ENCODE peak calls at places on chromosomes 16 and 17, in ten cellular contexts. R is upper lobe of right lung, M is HFF-Myc, P is RWPE1, Z is omental fat pad, G is choroid plexus epithelial cell, B is bronchial epithelial cell, Y is BJ, D is OCI-LY7, Q is heart left ventricle. W is an unnamed sample.

GRCh38 chr17:48241131-48241591 is 133.6 kb downstream of the SNX11 start:
- DNase-seq in R (no peak), M (peak), P (peak), Z (no peak), G (peak), B (peak), Y (peak), D (no peak), Q (peak), W (peak)

GRCh38 chr17:78958556-78959191 is 21.0 kb downstream of the LGALS3BP start:
- DNase-seq in R (no peak), M (no peak), P (no peak), Z (no peak), G (no peak), B (no peak), Y (no peak), D (no peak), Q (no peak), W (no peak)

GRCh38 chr16:85293899-85294642 is 181.8 kb upstream of the CIBAR2 start:
- DNase-seq in R (no peak), M (no peak), P (no peak), Z (no peak), G (no peak), B (no peak), Y (no peak), D (no peak), Q (no peak), W (no peak)

GRCh38 chr16:22933173-22933572 is 119.2 kb downstream of the HS3ST2 start:
- DNase-seq in R (no peak), M (no peak), P (no peak), Z (no peak), G (no peak), B (no peak), Y (no peak), D (peak), Q (peak), W (no peak)

GRCh38 chr17:17552351-17553216 is 38.9 kb downstream of the PEMT start:
- DNase-seq in R (no peak), M (no peak), P (no peak), Z (no peak), G (no peak), B (no peak), Y (no peak), D (no peak), Q (no peak), W (no peak)

GRCh38 chr16:82848013-82848412 is 221.2 kb downstream of the CDH13 start:
- DNase-seq in R (no peak), M (no peak), P (no peak), Z (no peak), G (peak), B (no peak), Y (no peak), D (no peak), Q (peak), W (no peak)

GRCh38 chr16:15981382-15981781 is 32.0 kb downstream of the ABCC1 start:
- DNase-seq in R (no peak), M (no peak), P (no peak), Z (no peak), G (no peak), B (no peak), Y (no peak), D (peak), Q (no peak), W (no peak)

GRCh38 chr16:85856585-85856984 is 42.4 kb upstream of the IRF8 start:
- DNase-seq in R (no peak), M (no peak), P (no peak), Z (no peak), G (no peak), B (no peak), Y (no peak), D (no peak), Q (no peak), W (no peak)

GRCh38 chr17:64732336-64733006 is 70.4 kb upstream of the SMURF2 start:
- DNase-seq in R (no peak), M (peak), P (no peak), Z (no peak), G (peak), B (no peak), Y (no peak), D (no peak), Q (peak), W (no peak)

GRCh38 chr17:80833952-80834895 is 157.4 kb upstream of the CHMP6 start:
- DNase-seq in R (peak), M (peak), P (no peak), Z (no peak), G (peak), B (no peak), Y (peak), D (no peak), Q (peak), W (no peak)

GRCh38 chr17:74780443-74781238 is 4.5 kb upstream of the NAT9 start:
- DNase-seq in R (no peak), M (no peak), P (peak), Z (no peak), G (peak), B (no peak), Y (no peak), D (peak), Q (no peak), W (no peak)

GRCh38 chr17:6021011-6021400 is 49.2 kb upstream of the WSCD1 start:
- DNase-seq in R (no peak), M (no peak), P (no peak), Z (no peak), G (no peak), B (no peak), Y (no peak), D (no peak), Q (no peak), W (no peak)

GRCh38 chr16:88499314-88499713 is 46.2 kb downstream of the ZFPM1 start:
- DNase-seq in R (no peak), M (no peak), P (no peak), Z (no peak), G (no peak), B (no peak), Y (no peak), D (no peak), Q (no peak), W (no peak)

GRCh38 chr17:32298721-32299578 is 33.3 kb downstream of the RHBDL3 start:
- DNase-seq in R (no peak), M (no peak), P (no peak), Z (no peak), G (peak), B (no peak), Y (no peak), D (no peak), Q (no peak), W (no peak)

GRCh38 chr16:24013733-24014645 is 178.2 kb downstream of the PRKCB start:
- DNase-seq in R (no peak), M (no peak), P (peak), Z (no peak), G (no peak), B (no peak), Y (no peak), D (peak), Q (no peak), W (peak)

GRCh38 chr16:27470567-27471431 is 68.8 kb downstream of the IL21R start:
- DNase-seq in R (no peak), M (peak), P (no peak), Z (no peak), G (peak), B (no peak), Y (peak), D (no peak), Q (no peak), W (no peak)

DNA sequence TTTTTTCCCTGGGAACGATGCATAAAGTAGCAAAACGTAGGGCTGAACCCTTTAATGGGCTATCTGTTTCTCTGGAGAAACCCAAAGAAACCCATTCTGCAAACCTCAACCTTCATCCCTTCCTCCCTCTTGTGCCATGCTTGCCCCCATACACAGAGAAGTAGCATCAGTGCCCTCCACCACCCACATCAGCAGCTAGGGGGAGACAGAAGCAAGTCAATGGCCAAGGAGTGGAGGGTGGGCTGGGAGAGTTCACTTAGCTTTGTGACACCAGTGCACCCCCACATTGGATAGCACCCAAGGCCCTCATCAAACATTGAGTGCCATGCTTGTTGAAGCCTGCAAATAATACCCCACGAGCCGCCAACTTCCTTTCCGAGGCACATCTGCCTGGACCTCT is 282.4 kb downstream of the ABCC12 start:
- DNase-seq in R (no peak), M (no peak), P (no peak), Z (no peak), G (no peak), B (no peak), Y (no peak), D (peak), Q (no peak), W (no peak)
- TF ChIP-seq CTCF in R (no peak), M (peak), P (no peak), Z (no peak), G (peak), B (no peak), Y (peak), D (peak), Q (no peak), W (peak)

GRCh38 chr17:77470800-77471733 is 330.3 kb downstream of the SEC14L1 start:
- DNase-seq in R (no peak), M (no peak), P (no peak), Z (no peak), G (peak), B (peak), Y (no peak), D (no peak), Q (peak), W (no peak)
- TF ChIP-seq CTCF in R (no peak), M (no peak), P (no peak), Z (no peak), G (no peak), B (no peak), Y (no peak), D (no peak), Q (no peak), W (no peak)

GRCh38 chr17:36773039-36773438 is 164.2 kb upstream of the LHX1 start:
- DNase-seq in R (no peak), M (no peak), P (no peak), Z (no peak), G (no peak), B (no peak), Y (no peak), D (no peak), Q (no peak), W (no peak)

DNA sequence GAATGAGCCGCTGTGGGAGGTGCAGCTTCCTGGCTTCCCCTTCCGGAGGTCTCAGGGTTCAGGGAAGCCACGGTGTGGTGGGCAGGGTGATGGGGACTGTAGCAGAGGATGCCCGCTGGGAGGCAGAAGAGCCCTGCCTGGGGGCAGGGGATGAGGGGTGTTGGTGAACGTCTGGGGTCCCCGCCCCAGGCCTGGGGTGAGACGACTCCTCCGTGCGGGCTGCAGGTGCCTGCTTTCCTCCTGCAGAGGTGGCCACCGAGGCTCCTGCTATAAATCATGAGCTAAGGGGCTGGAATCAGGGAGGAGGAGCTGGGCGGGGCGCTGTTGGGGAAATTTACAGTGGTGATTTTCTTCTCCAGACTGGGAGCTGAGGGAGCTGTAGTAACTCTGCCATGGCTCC is 167.0 kb downstream of the MRM1 start:
- DNase-seq in R (no peak), M (no peak), P (no peak), Z (no peak), G (no peak), B (no peak), Y (no peak), D (no peak), Q (no peak), W (no peak)
- TF ChIP-seq CTCF in R (no peak), M (no peak), P (no peak), Z (no peak), G (peak), B (no peak), Y (no peak), D (no peak), Q (no peak), W (no peak)

GRCh38 chr16:2151188-2152091 is 3.0 kb downstream of the RAB26 start:
- DNase-seq in R (no peak), M (no peak), P (no peak), Z (no peak), G (no peak), B (peak), Y (no peak), D (peak), Q (no peak), W (no peak)

GRCh38 chr16:2150418-2151187 is 2.2 kb downstream of the RAB26 start:
- DNase-seq in R (no peak), M (no peak), P (no peak), Z (no peak), G (no peak), B (peak), Y (no peak), D (peak), Q (no peak), W (no peak)

GRCh38 chr16:2154533-2155090 is 970 bp upstream of the TRAF7 start:
- DNase-seq in R (no peak), M (no peak), P (no peak), Z (no peak), G (no peak), B (no peak), Y (no peak), D (peak), Q (no peak), W (no peak)

GRCh38 chr16:2155091-2156024 is at the start of gene TRAF7:
- DNase-seq in R (peak), M (peak), P (peak), Z (peak), G (peak), B (peak), Y (peak), D (peak), Q (peak), W (peak)

GRCh38 chr16:2152695-2153506 is 2.7 kb upstream of the TRAF7 start:
- DNase-seq in R (no peak), M (no peak), P (no peak), Z (no peak), G (no peak), B (no peak), Y (no peak), D (peak), Q (no peak), W (no peak)
- TF ChIP-seq CTCF in R (no peak), M (no peak), P (no peak), Z (no peak), G (peak), B (peak), Y (no peak), D (peak), Q (no peak), W (peak)

GRCh38 chr17:21077286-21077685 is 34.5 kb upstream of the USP22 start:
- DNase-seq in R (no peak), M (no peak), P (no peak), Z (no peak), G (no peak), B (no peak), Y (no peak), D (no peak), Q (no peak), W (no peak)
- TF ChIP-seq CTCF in R (no peak), M (no peak), P (no peak), Z (no peak), G (no peak), B (no peak), Y (no peak), D (no peak), Q (no peak), W (no peak)

GRCh38 chr16:11396241-11397048 is 51.2 kb downstream of the RMI2 start:
- DNase-seq in R (peak), M (no peak), P (peak), Z (peak), G (peak), B (no peak), Y (no peak), D (peak), Q (peak), W (peak)

GRCh38 chr16:11394593-11394960 is 49.3 kb downstream of the RMI2 start:
- DNase-seq in R (peak), M (no peak), P (no peak), Z (no peak), G (no peak), B (no peak), Y (no peak), D (no peak), Q (no peak), W (no peak)

GRCh38 chr16:11395008-11395948 is 50.0 kb downstream of the RMI2 start:
- DNase-seq in R (peak), M (no peak), P (no peak), Z (no peak), G (no peak), B (no peak), Y (no peak), D (peak), Q (no peak), W (no peak)

GRCh38 chr16:11393861-11394592 is 48.8 kb downstream of the RMI2 start:
- DNase-seq in R (peak), M (no peak), P (no peak), Z (no peak), G (no peak), B (no peak), Y (no peak), D (no peak), Q (no peak), W (no peak)

GRCh38 chr16:11395949-11396240 is 50.6 kb downstream of the RMI2 start:
- DNase-seq in R (no peak), M (no peak), P (no peak), Z (no peak), G (no peak), B (no peak), Y (no peak), D (no peak), Q (no peak), W (no peak)
- TF ChIP-seq CTCF in R (no peak), M (no peak), P (no peak), Z (no peak), G (no peak), B (no peak), Y (no peak), D (no peak), Q (no peak), W (no peak)

DNA sequence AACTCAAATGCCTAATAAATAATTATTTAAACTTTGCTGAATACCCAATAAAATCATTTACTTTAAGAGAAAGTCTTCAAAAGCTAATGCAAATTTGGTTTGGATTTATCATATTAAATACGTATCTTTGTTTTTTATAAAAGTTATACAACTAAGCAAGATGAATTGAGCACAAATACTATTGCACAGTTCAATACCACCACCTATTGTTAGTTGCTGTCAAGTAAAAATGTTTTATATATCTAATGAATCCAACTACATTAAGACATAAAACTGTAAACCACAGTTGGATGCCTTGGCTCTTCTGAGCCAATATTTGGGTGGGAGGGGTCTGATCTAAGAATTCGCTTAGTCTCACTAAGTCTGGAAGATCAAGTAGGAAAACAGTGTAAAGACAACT is 7.7 kb downstream of the FBXL20 start:
- DNase-seq in R (no peak), M (no peak), P (no peak), Z (no peak), G (peak), B (no peak), Y (no peak), D (peak), Q (no peak), W (no peak)
- TF ChIP-seq CTCF in R (no peak), M (no peak), P (no peak), Z (no peak), G (no peak), B (no peak), Y (no peak), D (peak), Q (peak), W (no peak)

GRCh38 chr16:56824335-56824734 is 40.7 kb upstream of the SLC12A3 start:
- DNase-seq in R (peak), M (no peak), P (no peak), Z (no peak), G (peak), B (no peak), Y (no peak), D (peak), Q (no peak), W (no peak)
- TF ChIP-seq CTCF in R (peak), M (peak), P (no peak), Z (no peak), G (peak), B (no peak), Y (peak), D (peak), Q (no peak), W (no peak)

GRCh38 chr17:1442187-1442586 is 13.8 kb downstream of the CRK start:
- DNase-seq in R (no peak), M (no peak), P (no peak), Z (no peak), G (no peak), B (no peak), Y (no peak), D (no peak), Q (no peak), W (no peak)
- TF ChIP-seq CTCF in R (no peak), M (no peak), P (no peak), Z (no peak), G (no peak), B (no peak), Y (no peak), D (no peak), Q (no peak), W (no peak)

DNA sequence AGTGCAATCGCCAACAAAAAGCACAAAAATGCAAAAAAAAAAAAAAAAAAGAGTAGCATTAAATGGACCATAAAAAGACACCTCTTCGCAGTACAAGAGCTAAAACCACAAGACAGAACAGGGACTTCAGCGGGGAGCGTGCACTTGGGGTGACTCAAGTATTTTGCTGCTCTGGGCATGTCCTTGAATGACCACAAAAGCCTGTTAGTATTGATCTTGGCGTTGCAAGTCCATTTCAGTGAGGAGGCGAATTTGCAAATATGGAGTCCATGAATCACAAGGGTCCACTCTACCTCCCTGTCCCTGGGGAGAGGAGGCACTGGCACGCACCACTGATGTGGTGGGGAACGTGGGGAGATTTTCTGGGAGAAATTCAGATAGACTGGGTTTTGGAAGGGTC is 78.9 kb downstream of the CNGB1 start:
- DNase-seq in R (no peak), M (no peak), P (peak), Z (no peak), G (peak), B (peak), Y (peak), D (no peak), Q (no peak), W (no peak)
- TF ChIP-seq CTCF in R (no peak), M (no peak), P (no peak), Z (no peak), G (no peak), B (no peak), Y (no peak), D (no peak), Q (no peak), W (no peak)